ENCODE peak calls at places on chromosomes 4 and X, in nine cellular contexts. Y is cardiac fibroblast; A is stimulated activated CD4-positive, alpha-beta T cell treated with anti-CD3 and anti-CD28 coated beads, Interleukin-1b, Interleukin-23, amount 100 ng/mL, for 24 hours; O is tibial artery; H is LoVo; E is activated CD4-positive, alpha-beta T cell treated with anti-CD3 and anti-CD28 coated beads for 24 hours; I is GM03348; B is SW480; S is GM23248. J is an unnamed sample.

GRCh38 chr4:3524349-3524748 is 7.9 kb downstream of the LRPAP1 start:
- DNase-seq in S (no peak), Y (no peak), I (no peak), E (no peak), A (no peak), H (no peak), B (no peak), O (peak; percentile 58), J (no peak)

GRCh38 chrX:2391869-2392606 is 108.7 kb downstream of the DHRSX start:
- DNase-seq in B (peak; percentile 84), A (no peak), H (peak; percentile 64), O (no peak), I (peak; percentile 62), E (no peak), S (peak; percentile 64), Y (peak; percentile 84), J (no peak)

GRCh38 chrX:153644356-153645125 is 2.5 kb upstream of the DUSP9 start:
- DNase-seq in A (no peak), Y (no peak), O (no peak), E (no peak), S (no peak), B (no peak), I (no peak), H (no peak), J (no peak)

GRCh38 chr4:96602661-96603060 is 762.8 kb downstream of the PDHA2 start:
- DNase-seq in S (no peak), Y (no peak), E (no peak), A (no peak), B (peak; percentile 0), O (no peak), H (no peak), I (no peak), J (no peak)

GRCh38 chr4:13178621-13179020 is 305.5 kb downstream of the RAB28 start:
- DNase-seq in E (no peak), I (no peak), H (no peak), Y (no peak), S (no peak), A (no peak), O (no peak), B (no peak), J (no peak)

GRCh38 chr4:124937993-124938392 is 225.5 kb upstream of the ANKRD50 start:
- DNase-seq in A (no peak), H (no peak), O (no peak), S (no peak), I (no peak), B (no peak), Y (no peak), E (no peak), J (peak; percentile 78)

GRCh38 chr4:125266901-125267601 is 47.7 kb upstream of the FAT4 start:
- DNase-seq in Y (peak; percentile 74), B (no peak), I (peak; percentile 65), S (peak; percentile 84), A (no peak), H (no peak), O (no peak), E (no peak), J (no peak)

GRCh38 chrX:9775930-9776329 is 10.3 kb upstream of the GPR143 start:
- DNase-seq in Y (no peak), O (no peak), A (no peak), B (no peak), S (no peak), I (no peak), H (no peak), E (no peak), J (no peak)

GRCh38 chr4:117773067-117773946 is 261.0 kb upstream of the NDST3 start:
- DNase-seq in O (no peak), A (no peak), B (no peak), E (no peak), I (no peak), S (no peak), H (no peak), Y (no peak), J (no peak)

GRCh38 chrX:40871385-40872082 is 136.2 kb upstream of the MED14 start:
- DNase-seq in A (no peak), H (no peak), O (no peak), E (no peak), B (no peak), I (peak; percentile 14), Y (peak; percentile 42), S (peak; percentile 36), J (no peak)

GRCh38 chr4:146638801-146639351 is at the start of gene POU4F2:
- DNase-seq in O (no peak), Y (peak; percentile 11), B (no peak), S (peak; percentile 52), E (no peak), H (no peak), I (peak; percentile 53), A (no peak), J (no peak)

GRCh38 chr4:20109395-20109794 is 142.3 kb upstream of the SLIT2 start:
- DNase-seq in S (no peak), I (no peak), O (no peak), B (no peak), H (no peak), E (no peak), A (no peak), Y (peak; percentile 37), J (no peak)

J was measured in lung.